ENCODE peak calls at places on chromosomes 7 and 10, in four cellular contexts. T is mesenchymal stem cell, B is trophoblast cell, O is H1. M is an unnamed sample.

GRCh38 chr7:23490357-23491131 is 20.3 kb upstream of the IGF2BP3 start:
- DNase-seq in T (no peak), B (no peak), O (peak), M (no peak)

GRCh38 chr7:92177362-92177761 is 1.6 kb downstream of the LRRD1 start:
- DNase-seq in B (no peak), T (peak), O (no peak), M (no peak)

GRCh38 chr10:49292565-49293207 is 6.3 kb upstream of the C10orf71 start:
- DNase-seq in T (no peak), O (no peak), B (no peak), M (no peak)

GRCh38 chr7:15130666-15131541 is 228.4 kb upstream of the DGKB start:
- DNase-seq in O (no peak), T (peak), B (no peak), M (no peak)

GRCh38 chr10:71911296-71911954 is 52.8 kb upstream of the CHST3 start:
- DNase-seq in T (peak), B (no peak), O (no peak), M (no peak)

GRCh38 chr10:44386546-44387052 is 1.7 kb upstream of the CXCL12 start:
- DNase-seq in O (peak), T (peak), B (peak), M (peak)

GRCh38 chr10:34827087-34827766 is 12.1 kb upstream of the PARD3 start:
- DNase-seq in T (no peak), O (no peak), B (no peak), M (no peak)

GRCh38 chr10:128875955-128876354 is 591.1 kb upstream of the MGMT start:
- DNase-seq in B (peak), O (no peak), T (no peak), M (no peak)

GRCh38 chr7:90298145-90299038 is 22.7 kb downstream of the FAM237B start:
- DNase-seq in T (peak), B (peak), O (no peak), M (no peak)

GRCh38 chr10:19014034-19014433 is 34.6 kb upstream of the MALRD1 start:
- DNase-seq in O (no peak), T (no peak), B (peak), M (no peak)

GRCh38 chr10:97109562-97109961 is 76.2 kb downstream of the SLIT1 start:
- DNase-seq in T (no peak), B (no peak), O (no peak), M (no peak)

GRCh38 chr7:53218730-53219504 is 183.5 kb downstream of the POM121L12 start:
- DNase-seq in O (peak), B (no peak), T (peak), M (peak)

GRCh38 chr10:7192831-7193348 is 217.9 kb downstream of the SFMBT2 start:
- DNase-seq in T (no peak), B (no peak), O (no peak), M (no peak)

GRCh38 chr7:68449099-68449498 is 1149.2 kb upstream of the AUTS2 start:
- DNase-seq in T (no peak), B (no peak), O (no peak), M (no peak)

GRCh38 chr7:139502226-139502625 is 18.8 kb upstream of the KLRG2 start:
- DNase-seq in T (no peak), O (no peak), B (no peak), M (no peak)

GRCh38 chr10:50260791-50261281 is 9.5 kb upstream of the ASAH2 start:
- DNase-seq in T (no peak), O (no peak), B (no peak), M (no peak)

GRCh38 chr10:99982728-99983127 is 27.0 kb downstream of the DNMBP start:
- DNase-seq in O (no peak), B (no peak), T (no peak), M (no peak)

GRCh38 chr7:28939844-28940243 is 18.3 kb downstream of the TRIL start:
- DNase-seq in O (no peak), B (no peak), T (no peak), M (no peak)

DNA sequence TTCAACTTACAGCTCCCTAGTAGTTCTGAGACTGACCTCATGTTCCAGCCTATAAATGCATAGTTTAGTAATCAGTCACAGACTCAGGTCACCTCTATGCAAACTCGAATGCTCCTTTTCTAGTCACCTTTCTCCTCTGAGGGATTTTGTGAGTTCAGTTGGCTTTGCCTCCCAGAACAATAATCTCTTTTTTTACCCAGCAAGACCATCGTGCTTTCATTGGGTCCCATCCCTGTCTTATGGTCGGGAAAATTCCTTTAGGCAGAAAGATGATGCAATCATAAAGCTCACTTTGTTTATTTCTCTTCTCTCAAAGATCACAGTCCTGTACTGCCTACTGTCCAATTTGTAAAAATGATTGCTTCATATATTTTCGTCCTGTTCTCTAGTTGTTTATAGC is 38.4 kb downstream of the TWIST1 start:
- DNase-seq in T (peak), B (peak), O (no peak), M (no peak)
- H2BK12ac ChIP-seq in T (no peak), B (no peak), O (no peak), M (no peak)

GRCh38 chr10:46070749-46071148 is 24.7 kb upstream of the MSMB start:
- DNase-seq in O (no peak), B (peak), T (no peak), M (no peak)
- H2BK120ac ChIP-seq in O (no peak), B (no peak), T (no peak), M (no peak)

DNA sequence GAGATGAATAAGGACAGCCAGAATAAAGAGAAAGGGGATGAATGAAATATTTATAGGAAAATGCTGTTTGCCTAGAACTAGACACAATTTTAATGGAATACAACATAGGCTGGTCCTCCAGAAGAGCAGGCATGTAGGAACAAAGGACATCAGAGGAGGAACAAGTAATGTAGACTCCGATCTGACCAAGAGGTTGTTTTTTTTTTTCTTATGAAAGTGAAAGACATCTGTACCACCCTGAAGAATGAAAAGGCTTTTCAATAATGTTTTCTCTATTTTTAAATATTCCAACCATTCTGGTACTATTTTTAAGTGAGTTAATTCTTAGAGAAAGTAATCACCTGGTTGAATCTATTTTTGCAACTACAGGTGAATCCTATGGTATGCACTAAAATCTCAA is 136.9 kb upstream of the PTN start:
- DNase-seq in O (no peak), B (no peak), T (no peak), M (no peak)
- H3K4me3 ChIP-seq in O (no peak), B (no peak), T (no peak), M (no peak)

DNA sequence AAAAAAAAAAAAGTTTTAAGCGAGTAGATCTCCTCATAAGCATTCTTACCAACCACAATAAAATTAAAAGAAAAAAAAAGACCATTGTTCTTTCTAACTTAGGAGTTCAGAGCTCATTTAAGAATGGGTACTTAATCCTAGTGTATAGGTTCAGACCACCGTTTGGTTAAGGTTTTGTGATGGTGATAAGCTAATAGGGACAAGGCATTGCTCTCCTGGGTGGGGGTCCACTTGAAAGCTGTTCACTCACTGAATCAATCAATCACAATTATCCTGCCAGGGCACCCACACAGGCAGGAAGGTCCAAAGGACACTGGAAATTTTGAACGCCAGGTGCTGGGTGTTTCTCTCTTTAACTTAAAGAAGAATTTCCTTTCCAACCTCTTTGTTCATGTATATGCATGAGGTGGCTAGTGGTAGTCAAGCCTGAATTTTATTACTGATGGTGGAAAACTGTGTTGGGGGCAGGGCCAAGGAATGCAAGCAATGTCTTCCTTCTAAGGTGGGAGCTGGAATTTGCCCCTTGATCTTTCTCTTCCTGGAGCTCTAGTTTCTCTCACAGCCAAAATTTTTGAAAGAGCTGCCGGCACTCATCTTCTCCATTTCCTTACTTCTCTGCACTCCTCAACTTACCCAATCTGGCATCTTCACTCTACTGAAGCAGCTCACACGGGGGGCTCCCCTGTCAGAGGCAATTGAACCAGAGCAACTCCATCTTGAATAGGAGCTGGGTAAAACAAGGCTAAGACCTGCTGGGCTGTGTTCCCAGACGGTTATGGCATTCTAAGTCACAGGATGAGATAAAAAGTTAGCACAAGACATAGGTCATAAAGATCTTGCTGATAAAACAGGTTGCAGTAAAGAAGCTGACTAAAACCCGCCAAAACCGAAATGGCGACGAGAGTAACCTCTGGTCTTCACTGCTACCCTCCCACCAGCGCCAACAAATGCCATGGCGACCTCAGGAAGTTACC is 7.5 kb upstream of the FAM131B start:
- DNase-seq in B (no peak), O (no peak), T (no peak), M (no peak)
- H2BK12ac ChIP-seq in B (peak), O (peak), T (no peak), M (no peak)

DNA sequence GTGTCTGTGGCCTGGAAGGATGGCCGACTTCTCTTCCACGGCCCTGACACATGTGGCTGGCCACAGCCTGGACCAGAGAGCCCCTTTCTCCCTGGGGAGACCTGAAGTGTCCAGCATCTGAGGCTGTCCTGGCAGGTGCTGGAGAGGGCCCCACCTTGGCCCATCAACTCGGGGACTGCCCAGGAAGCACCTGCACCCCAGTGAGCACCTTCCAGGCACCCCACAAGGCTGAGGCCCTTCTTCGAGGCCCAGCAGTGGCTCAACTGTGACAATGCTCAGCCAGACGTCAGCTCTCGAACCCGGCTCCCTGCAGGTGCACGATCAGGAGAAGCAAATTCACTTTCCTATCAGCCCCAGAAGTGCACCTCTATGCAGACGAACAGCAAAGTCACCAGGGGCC is 24.3 kb downstream of the RGS10 start:
- DNase-seq in O (no peak), B (no peak), T (no peak), M (no peak)
- H2BK120ac ChIP-seq in O (no peak), B (no peak), T (peak), M (no peak)

GRCh38 chr7:17305387-17306171 is 7.1 kb downstream of the AHR start:
- DNase-seq in B (no peak), O (no peak), T (no peak), M (no peak)

GRCh38 chr7:17307969-17308648 is 9.7 kb downstream of the AHR start:
- DNase-seq in B (no peak), T (no peak), O (no peak), M (no peak)

GRCh38 chr7:17307033-17307432 is 8.6 kb downstream of the AHR start:
- DNase-seq in B (peak), O (no peak), T (peak), M (no peak)

GRCh38 chr7:17304926-17305325 is 6.5 kb downstream of the AHR start:
- DNase-seq in B (peak), T (peak), O (no peak), M (no peak)

GRCh38 chr7:17307558-17307957 is 9.1 kb downstream of the AHR start:
- DNase-seq in T (peak), B (no peak), O (no peak), M (no peak)
- H3K4me3 ChIP-seq in T (peak), B (no peak), O (no peak), M (no peak)

DNA sequence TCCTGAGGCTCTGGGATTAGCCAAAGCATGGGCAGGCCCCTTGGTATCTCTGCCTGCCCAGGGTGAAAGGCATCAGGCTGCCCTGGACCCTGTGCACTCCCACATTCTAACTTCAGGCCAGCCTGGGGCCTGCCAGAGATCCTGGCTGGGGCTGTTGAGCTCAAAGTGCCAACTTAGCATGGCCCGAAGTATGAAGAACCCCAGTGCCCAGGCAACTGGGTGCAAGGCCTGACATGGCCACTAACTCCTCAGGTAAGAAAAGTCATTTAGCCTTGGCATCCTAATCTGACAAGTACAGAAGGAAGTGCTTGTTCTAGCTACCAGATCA is 43.2 kb downstream of the FAM53B start:
- DNase-seq in B (no peak), T (no peak), O (no peak), M (no peak)
- H2BK12ac ChIP-seq in B (no peak), T (peak), O (no peak), M (no peak)

GRCh38 chr10:15585303-15585715 is 134.4 kb downstream of the ITGA8 start:
- DNase-seq in B (peak), O (peak), T (peak), M (peak)
- H2BK120ac ChIP-seq in B (no peak), O (no peak), T (no peak), M (no peak)